ENCODE peak calls at places on chromosomes 7 and 10, in ten cellular contexts. D, Q, U, Y, F, H, T, R, I and N are unnamed samples.

GRCh38 chr10:11152801-11153200 is 135.1 kb downstream of the CELF2 start:
- DNase-seq in Y (no peak), T (no peak), D (no peak), F (no peak), Q (no peak), I (no peak), U (no peak), R (no peak), H (no peak), N (no peak)

GRCh38 chr7:92058040-92058439 is 76.2 kb downstream of the CYP51A1 start:
- DNase-seq in U (no peak), T (no peak), Q (no peak), D (no peak), R (no peak), I (peak), Y (no peak), H (no peak), F (no peak), N (no peak)

GRCh38 chr10:34081948-34082347 is 733.1 kb downstream of the PARD3 start:
- DNase-seq in T (no peak), H (no peak), D (no peak), Q (no peak), F (no peak), I (no peak), R (no peak), U (no peak), Y (no peak), N (no peak)

GRCh38 chr10:44465430-44466115 is 80.7 kb upstream of the CXCL12 start:
- DNase-seq in F (no peak), U (no peak), T (no peak), I (no peak), R (no peak), Y (no peak), Q (no peak), H (no peak), D (no peak), N (no peak)

GRCh38 chr10:65846949-65847348 is 1078.9 kb upstream of the LRRTM3 start:
- DNase-seq in H (no peak), Q (no peak), I (no peak), U (no peak), R (no peak), F (no peak), T (no peak), D (no peak), Y (no peak), N (no peak)

GRCh38 chr10:113045155-113046055 is 95.4 kb downstream of the TCF7L2 start:
- DNase-seq in Q (peak), Y (peak), F (no peak), D (peak), R (peak), U (no peak), I (no peak), T (peak), H (no peak), N (no peak)

GRCh38 chr7:113521468-113521867 is 397.3 kb downstream of the PPP1R3A start:
- DNase-seq in U (no peak), Y (peak), Q (peak), T (peak), F (no peak), I (no peak), D (peak), R (no peak), H (no peak), N (no peak)

GRCh38 chr7:66150471-66150870 is 35.8 kb downstream of the CRCP start:
- DNase-seq in R (no peak), U (no peak), H (no peak), Y (no peak), F (no peak), T (peak), Q (peak), D (peak), I (no peak), N (peak)

GRCh38 chr10:70174058-70174741 is 3.9 kb upstream of the SAR1A start:
- DNase-seq in Y (no peak), Q (no peak), I (peak), T (no peak), U (peak), H (no peak), R (no peak), D (peak), F (peak), N (peak)